ENCODE peak calls at places on chromosomes 2 and 18, in six cellular contexts. C is HepG2, E is fibroblast of mammary gland, B is LNCaP clone FGC, M is AG09309, J is Peyer's patch. A is an unnamed sample.

GRCh38 chr2:30208453-30208852 is 22.9 kb upstream of the LBH start:
- DNase-seq in M (peak), E (peak), J (peak), C (peak), B (peak), A (peak)

GRCh38 chr2:96143848-96144480 is 1.3 kb downstream of the DUSP2 start:
- DNase-seq in M (no peak), J (peak), E (no peak), C (no peak), B (peak), A (no peak)

GRCh38 chr2:67289921-67290371 is 107.2 kb upstream of the ETAA1 start:
- DNase-seq in C (no peak), J (no peak), E (peak), M (peak), B (no peak), A (peak)

GRCh38 chr2:231617059-231617926 is 24.6 kb downstream of the TEX44 start:
- DNase-seq in E (no peak), M (no peak), B (no peak), J (no peak), C (no peak), A (no peak)

GRCh38 chr2:219230201-219230540 is 565 bp downstream of the ANKZF1 start:
- DNase-seq in J (peak), E (peak), B (no peak), C (peak), M (no peak), A (no peak)

GRCh38 chr2:9030190-9030589 is 26.7 kb upstream of the MBOAT2 start:
- DNase-seq in E (no peak), C (no peak), M (no peak), B (no peak), J (peak), A (no peak)

GRCh38 chr2:11870584-11870983 is 124.2 kb downstream of the LPIN1 start:
- DNase-seq in B (no peak), C (no peak), M (no peak), E (no peak), J (no peak), A (no peak)

GRCh38 chr2:240925576-240926515 is 19.7 kb downstream of the CROCC2 start:
- DNase-seq in J (peak), E (no peak), M (no peak), C (no peak), B (no peak), A (no peak)

GRCh38 chr2:47198985-47199451 is 43.9 kb upstream of the STPG4 start:
- DNase-seq in E (peak), M (peak), C (no peak), B (no peak), J (no peak), A (peak)

GRCh38 chr2:8315766-8316165 is 366.1 kb upstream of the ID2 start:
- DNase-seq in E (peak), B (no peak), C (no peak), M (no peak), J (no peak), A (no peak)

GRCh38 chr2:30912056-30912455 is 104.8 kb upstream of the CAPN13 start:
- DNase-seq in C (no peak), E (no peak), J (peak), M (no peak), B (no peak), A (no peak)

GRCh38 chr2:197145471-197146056 is 165.0 kb downstream of the ANKRD44 start:
- DNase-seq in C (no peak), E (no peak), B (peak), M (no peak), J (peak), A (no peak)
- H3K4me3 ChIP-seq in C (no peak), E (no peak), B (no peak), M (no peak), J (no peak), A (no peak)

DNA sequence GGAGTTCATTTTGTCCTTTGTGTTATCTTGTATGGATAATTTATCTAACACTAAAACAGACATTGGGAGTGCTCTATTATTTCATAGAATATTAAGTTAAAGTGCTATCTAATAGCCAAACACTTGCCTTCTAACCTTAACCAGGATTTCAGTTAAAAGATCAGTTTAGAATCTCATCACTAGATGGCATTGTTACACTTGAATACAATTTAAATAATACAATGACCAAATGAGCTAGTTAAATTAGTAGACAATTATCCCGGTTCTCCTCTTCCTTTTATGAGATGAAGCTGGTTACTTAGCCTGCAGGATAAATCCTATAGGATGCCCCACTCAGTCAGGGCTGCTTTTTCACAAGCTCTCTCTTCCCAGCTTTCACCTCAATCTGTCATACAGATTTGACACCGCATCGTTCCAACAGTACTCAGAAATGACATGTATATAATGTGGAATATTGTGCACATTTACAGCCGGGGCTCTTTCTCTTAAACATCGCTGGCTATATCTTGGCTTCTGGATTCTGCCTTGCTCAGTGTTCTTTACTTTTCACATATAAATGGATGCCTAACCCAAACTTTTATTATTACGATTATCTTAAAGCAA is 678.8 kb downstream of the KCNJ3 start:
- DNase-seq in C (peak), E (peak), M (peak), J (no peak), B (peak), A (no peak)
- TF ChIP-seq CTCF in C (peak), E (peak), M (peak), J (peak), B (peak), A (no peak)

DNA sequence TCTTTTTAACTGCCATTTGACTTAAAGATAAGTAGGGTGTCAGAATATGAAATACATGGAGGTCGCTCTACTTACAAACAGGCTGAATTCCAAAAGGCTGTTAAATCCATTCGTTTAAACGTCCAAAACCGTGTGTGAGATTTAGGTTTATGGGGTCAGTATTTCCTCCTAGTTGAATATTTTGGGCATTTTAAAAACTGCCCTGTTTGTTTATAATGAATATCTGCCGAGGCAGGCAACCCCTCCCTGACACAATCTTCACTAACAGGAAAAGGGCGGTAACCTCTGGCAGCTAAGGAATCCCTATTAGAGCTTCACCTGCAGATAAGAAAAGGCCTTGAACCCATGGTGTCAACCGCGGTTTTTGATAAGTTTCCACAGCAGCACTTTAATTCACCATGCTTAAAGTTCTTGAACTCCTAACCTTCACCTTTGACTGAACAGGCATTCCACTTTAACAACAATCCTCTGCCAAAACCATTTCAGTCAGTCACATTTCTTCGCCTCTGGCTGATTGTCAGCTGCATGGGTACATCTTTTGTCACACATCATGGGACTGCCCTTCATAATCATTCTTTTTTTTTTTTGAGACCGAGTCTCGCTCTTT is 17.8 kb downstream of the TRAK2 start:
- DNase-seq in C (peak), E (no peak), B (no peak), M (no peak), J (no peak), A (no peak)
- H3K4me3 ChIP-seq in C (no peak), E (no peak), B (no peak), M (no peak), J (no peak), A (no peak)

DNA sequence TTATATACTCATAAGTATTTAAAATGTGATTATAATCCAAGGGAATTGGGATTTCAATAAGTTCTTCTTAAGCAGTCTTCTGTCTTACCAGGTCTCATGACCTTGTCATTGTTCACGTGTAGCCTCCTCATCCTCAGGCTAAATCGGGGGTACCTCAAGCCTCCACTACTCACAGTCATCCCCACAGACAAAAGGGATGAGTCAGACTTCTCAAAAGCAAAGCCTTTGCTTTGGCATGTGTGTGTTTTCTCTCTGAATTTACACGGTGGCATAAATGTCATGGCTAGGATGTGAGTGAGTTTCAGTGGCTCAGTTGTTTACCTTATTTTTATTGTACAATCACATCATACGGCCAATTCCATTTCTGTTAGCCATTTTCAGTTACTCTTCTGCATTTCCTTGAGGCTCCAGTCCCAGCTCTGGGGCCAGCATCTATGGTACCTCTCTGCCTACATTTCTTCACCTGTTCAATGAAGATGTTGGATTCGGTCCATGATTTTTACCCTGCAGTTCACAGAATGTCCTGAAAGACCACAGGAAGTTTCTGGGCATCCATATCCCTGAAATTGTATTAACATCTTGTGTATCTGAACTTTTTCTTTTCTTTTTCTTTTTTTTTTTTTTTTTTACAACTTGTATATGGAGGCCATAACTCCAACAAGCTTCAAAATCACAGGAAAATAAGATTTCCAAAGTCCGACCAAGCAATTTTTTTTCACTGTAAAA is 195.3 kb downstream of the FHOD3 start:
- DNase-seq in E (no peak), B (no peak), J (no peak), C (no peak), M (no peak), A (no peak)
- TF ChIP-seq CTCF in E (no peak), B (no peak), J (no peak), C (no peak), M (no peak), A (no peak)

DNA sequence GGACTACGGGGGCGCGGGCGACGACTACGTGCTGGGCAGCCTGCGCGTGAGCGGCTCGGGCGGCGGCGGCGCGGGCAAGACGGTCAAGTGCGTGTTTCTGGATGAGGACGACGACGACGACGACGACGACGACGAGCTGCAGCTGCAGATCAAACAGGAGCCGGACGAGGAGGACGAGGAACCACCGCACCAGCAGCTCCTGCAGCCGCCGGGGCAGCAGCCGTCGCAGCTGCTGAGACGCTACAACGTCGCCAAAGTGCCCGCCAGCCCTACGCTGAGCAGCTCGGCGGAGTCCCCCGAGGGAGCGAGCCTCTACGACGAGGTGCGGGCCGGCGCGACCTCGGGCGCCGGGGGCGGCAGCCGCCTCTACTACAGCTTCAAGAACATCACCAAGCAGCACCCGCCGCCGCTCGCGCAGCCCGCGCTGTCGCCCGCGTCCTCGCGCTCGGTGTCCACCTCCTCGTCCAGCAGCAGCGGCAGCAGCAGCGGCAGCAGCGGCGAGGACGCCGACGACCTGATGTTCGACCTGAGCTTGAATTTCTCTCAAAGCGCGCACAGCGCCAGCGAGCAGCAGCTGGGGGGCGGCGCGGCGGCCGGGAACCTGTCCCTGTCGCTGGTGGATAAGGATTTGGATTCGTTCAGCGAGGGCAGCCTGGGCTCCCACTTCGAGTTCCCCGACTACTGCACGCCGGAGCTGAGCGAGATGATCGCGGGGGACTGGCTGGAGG is 1.3 kb downstream of the SOX11 start:
- DNase-seq in M (no peak), E (no peak), C (no peak), B (no peak), J (no peak), A (no peak)
- H3K4me3 ChIP-seq in M (no peak), E (no peak), C (no peak), B (no peak), J (peak), A (peak)

GRCh38 chr2:159648643-159649042 is 32.3 kb upstream of the BAZ2B start:
- DNase-seq in B (no peak), C (no peak), E (no peak), J (no peak), M (no peak), A (no peak)
- TF ChIP-seq CTCF in B (no peak), C (no peak), E (no peak), J (no peak), M (no peak), A (no peak)

GRCh38 chr2:216606551-216607527 is 26.4 kb upstream of the IGFBP2 start:
- DNase-seq in C (no peak), B (no peak), E (no peak), J (no peak), M (no peak), A (no peak)
- H3K4me3 ChIP-seq in C (no peak), B (no peak), E (no peak), J (no peak), M (no peak), A (no peak)

GRCh38 chr2:52810460-52810859 is 957.1 kb upstream of the CHAC2 start:
- DNase-seq in M (no peak), C (no peak), J (no peak), E (peak), B (no peak), A (no peak)
- TF ChIP-seq CTCF in M (no peak), C (peak), J (no peak), E (peak), B (peak), A (no peak)

GRCh38 chr2:176085120-176085788 is 1.5 kb upstream of the EVX2 start:
- DNase-seq in C (no peak), B (no peak), M (no peak), J (peak), E (no peak), A (no peak)
- H3K4me3 ChIP-seq in C (no peak), B (no peak), M (no peak), J (no peak), E (no peak), A (no peak)

GRCh38 chr18:62566199-62566598 is 43.4 kb downstream of the ZCCHC2 start:
- DNase-seq in E (peak), B (no peak), J (peak), M (no peak), C (peak), A (no peak)
- TF ChIP-seq CTCF in E (peak), B (peak), J (peak), M (peak), C (peak), A (peak)

A was measured in HFF-Myc.